ENCODE peak calls at places on chromosomes 4 and X, in five cellular contexts. F is esophagus squamous epithelium, X is GM12878, G is adrenal gland, H is ovary. S is an unnamed sample.

GRCh38 chrX:46814966-46815365 is 21.9 kb upstream of the RP2 start:
- DNase-seq in F (no peak), X (no peak), G (no peak), H (no peak), S (no peak)

GRCh38 chr4:125986307-125986706 is 671.6 kb downstream of the FAT4 start:
- DNase-seq in F (no peak), X (no peak), G (no peak), H (no peak), S (no peak)

GRCh38 chrX:30702736-30703135 is 49.5 kb downstream of the GK start:
- DNase-seq in F (no peak), X (no peak), G (no peak), H (no peak), S (no peak)

GRCh38 chr4:133152330-133152791 is 3.3 kb downstream of the PCDH10 start:
- DNase-seq in F (no peak), X (no peak), G (peak; percentile 60), H (peak; percentile 21), S (no peak)

GRCh38 chr4:98345838-98346237 is 84.7 kb downstream of the RAP1GDS1 start:
- DNase-seq in F (no peak), X (no peak), G (no peak), H (no peak), S (no peak)

GRCh38 chr4:161197912-161198311 is 965.9 kb downstream of the FSTL5 start:
- DNase-seq in F (no peak), X (no peak), G (no peak), H (no peak), S (no peak)

GRCh38 chr4:149785686-149786431 is 29.8 kb downstream of the IQCM start:
- DNase-seq in F (no peak), X (no peak), G (no peak), H (no peak), S (no peak)

GRCh38 chr4:114599231-114600065 is 841 bp downstream of the UGT8 start:
- DNase-seq in F (peak; percentile 2), X (no peak), G (no peak), H (no peak), S (peak; percentile 40)

GRCh38 chr4:56049428-56050212 is 100.9 kb downstream of the CEP135 start:
- DNase-seq in F (no peak), X (no peak), G (peak; percentile 52), H (peak; percentile 33), S (peak; percentile 46)

GRCh38 chr4:139007640-139008039 is 7.9 kb upstream of the NOCT start:
- DNase-seq in F (no peak), X (no peak), G (peak; percentile 7), H (no peak), S (no peak)

GRCh38 chr4:124097447-124097846 is 615.1 kb downstream of the ANKRD50 start:
- DNase-seq in F (no peak), X (no peak), G (no peak), H (no peak), S (no peak)

GRCh38 chr4:12583286-12583685 is 900.9 kb downstream of the RAB28 start:
- DNase-seq in F (no peak), X (no peak), G (no peak), H (no peak), S (no peak)

GRCh38 chr4:108114503-108114902 is 54.2 kb downstream of the LEF1 start:
- DNase-seq in F (no peak), X (no peak), G (no peak), H (no peak), S (no peak)

GRCh38 chr4:38189445-38189844 is 229.2 kb downstream of the PTTG2 start:
- DNase-seq in F (no peak), X (no peak), G (peak; percentile 63), H (no peak), S (no peak)

GRCh38 chr4:89221175-89221867 is 86.3 kb downstream of the GPRIN3 start:
- DNase-seq in F (no peak), X (no peak), G (no peak), H (no peak), S (no peak)

GRCh38 chrX:141760761-141761160 is 62.2 kb upstream of the SPANXD start:
- DNase-seq in F (no peak), X (no peak), G (no peak), H (no peak), S (no peak)

GRCh38 chrX:108245462-108245861 is 153.9 kb downstream of the ATG4A start:
- DNase-seq in F (no peak), X (no peak), G (no peak), H (no peak), S (no peak)

GRCh38 chr4:173317003-173317402 is 17.2 kb downstream of the HMGB2 start:
- DNase-seq in F (no peak), X (no peak), G (no peak), H (no peak), S (no peak)
- TF ChIP-seq CTCF in F (no peak), X (peak; percentile 1), G (no peak), H (no peak), S (peak; percentile 22)

GRCh38 chr4:110132822-110133719 is 65.3 kb downstream of the ELOVL6 start:
- DNase-seq in F (no peak), X (no peak), G (no peak), H (no peak), S (no peak)
- H3K27me3 ChIP-seq in F (no peaks in the 10 kb centered on the region), X (no peaks in the 10 kb centered on the region), G (no peaks in the 10 kb centered on the region), H (no peaks in the 10 kb centered on the region), S (no peaks in the 10 kb centered on the region)

GRCh38 chr4:106238819-106239420 is 77.1 kb downstream of the TBCK start:
- DNase-seq in F (no peak), X (no peak), G (peak; percentile 44), H (no peak), S (no peak)
- TF ChIP-seq CTCF in F (peak; percentile 45), X (peak; percentile 59), G (peak; percentile 39), H (no peak), S (peak; percentile 60)

DNA sequence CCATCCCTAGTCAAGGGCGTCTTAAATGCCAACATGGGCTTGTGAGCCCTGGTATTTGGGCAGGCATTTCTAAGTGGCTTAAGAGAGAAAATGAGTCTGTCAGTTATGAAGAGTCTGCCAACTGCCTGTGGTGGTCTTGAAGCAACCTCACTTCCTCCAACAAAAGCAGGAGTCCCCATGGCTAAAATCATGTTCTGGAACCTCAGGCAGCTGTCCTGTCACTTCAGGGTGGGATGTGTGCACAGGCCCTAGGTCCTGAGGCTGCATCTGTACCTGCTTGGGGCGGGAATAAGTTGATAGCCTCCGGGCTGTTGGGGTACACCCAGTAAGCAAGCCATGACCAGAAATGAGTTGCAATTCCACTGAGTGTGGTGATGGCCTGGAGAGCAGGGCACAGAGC is 115.0 kb upstream of the SCML1 start:
- DNase-seq in F (no peak), X (no peak), G (no peak), H (no peak), S (no peak)
- H3K27me3 ChIP-seq in F (no peaks in the 10 kb centered on the region), X (no peaks in the 10 kb centered on the region), G (no peaks in the 10 kb centered on the region), H (no peaks in the 10 kb centered on the region), S (no peaks in the 10 kb centered on the region)

DNA sequence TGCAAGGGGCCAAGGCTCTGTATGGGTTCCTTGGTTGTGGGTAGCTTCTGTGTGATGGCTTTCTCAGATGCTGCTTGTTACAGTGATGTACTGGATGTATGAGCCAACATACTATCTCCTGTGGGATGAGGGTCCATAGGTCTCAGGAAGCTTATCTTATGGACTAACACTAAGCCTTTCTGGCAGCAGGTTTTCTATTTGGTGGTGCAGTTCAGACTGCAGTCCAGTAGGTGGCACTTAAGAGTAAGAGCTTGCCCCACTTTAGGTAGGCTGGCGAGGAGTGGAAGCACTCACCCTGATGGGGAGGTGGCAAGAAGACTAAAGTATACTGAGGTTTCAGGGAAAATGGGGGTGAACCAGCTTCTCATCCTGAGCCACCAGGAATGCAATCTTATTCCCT is 306.7 kb upstream of the MAOA start:
- DNase-seq in F (no peak), X (peak; percentile 1), G (peak; percentile 57), H (no peak), S (no peak)
- TF ChIP-seq CTCF in F (peak; percentile 59), X (peak; percentile 70), G (peak; percentile 67), H (no peak), S (peak; percentile 84)

GRCh38 chr4:1405249-1405635 is 1.0 kb downstream of the NKX1-1 start:
- DNase-seq in F (no peak), X (no peak), G (no peak), H (no peak), S (no peak)
- H3K27me3 ChIP-seq in F (peaks cover 67% of the 10 kb centered on the region), X (no peaks in the 10 kb centered on the region), G (peaks cover 94% of the 10 kb centered on the region), H (peaks cover 11% of the 10 kb centered on the region), S (no peaks in the 10 kb centered on the region)

DNA sequence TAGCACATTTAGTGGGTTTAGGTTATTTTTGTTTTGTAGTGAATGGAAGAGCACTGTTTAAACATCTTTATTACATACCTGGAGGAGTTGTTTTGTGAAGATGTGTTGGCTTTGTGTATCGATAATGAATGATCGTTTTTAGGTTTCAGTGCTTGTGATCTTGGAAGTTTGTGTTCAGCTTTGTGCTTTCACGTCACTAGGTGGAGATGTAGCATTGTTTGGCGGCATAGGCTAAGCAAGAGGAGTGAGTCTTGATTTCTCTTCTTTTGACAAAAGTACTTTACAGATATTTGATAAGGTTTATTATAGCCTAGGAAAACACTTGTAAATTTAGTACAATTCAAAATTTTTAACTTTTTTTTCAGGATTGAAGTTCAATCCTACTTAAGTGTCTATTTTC is 50.4 kb downstream of the PDK3 start:
- DNase-seq in F (no peak), X (no peak), G (no peak), H (no peak), S (no peak)
- TF ChIP-seq CTCF in F (no peak), X (peak; percentile 23), G (no peak), H (no peak), S (no peak)